ENCODE peak calls at places on chromosomes 7 and 10, in seven cellular contexts. U is NT2/D1, W is K562, Z is GM12878, T is HepG2, S is H1, J is SK-N-SH. A is an unnamed sample. For H3K4me1, the result is how much of the 10 kb centered on the place peaks cover.

GRCh38 chr10:48667960-48668541 is 16.6 kb upstream of the WDFY4 start:
- DNase-seq in S (no peak), W (no peak), U (no peak), J (no peak), Z (peak), T (no peak), A (no peak)

GRCh38 chr10:118907051-118907450 is 122.5 kb upstream of the NANOS1 start:
- DNase-seq in T (no peak), U (no peak), W (no peak), S (no peak), J (no peak), Z (no peak), A (no peak)

GRCh38 chr7:137820677-137821420 is 25.9 kb downstream of the DGKI start:
- DNase-seq in Z (no peak), T (no peak), W (no peak), U (peak), S (no peak), J (peak), A (no peak)

GRCh38 chr10:13489035-13489434 is 39.8 kb downstream of the BEND7 start:
- DNase-seq in T (no peak), W (no peak), J (no peak), S (no peak), Z (no peak), U (no peak), A (no peak)

GRCh38 chr10:75514830-75515229 is 83.4 kb downstream of the LRMDA start:
- DNase-seq in T (no peak), W (no peak), S (no peak), U (no peak), Z (no peak), J (no peak), A (no peak)

GRCh38 chr7:7183061-7183832 is 903 bp downstream of the C1GALT1 start:
- DNase-seq in U (no peak), J (peak), T (no peak), Z (no peak), S (no peak), W (peak), A (no peak)

GRCh38 chr7:159086301-159086925 is 58.3 kb downstream of the VIPR2 start:
- DNase-seq in S (no peak), J (no peak), T (no peak), W (no peak), U (no peak), Z (no peak), A (no peak)

GRCh38 chr10:49298666-49298989 is 342 bp upstream of the C10orf71 start:
- DNase-seq in W (peak), S (no peak), U (no peak), J (no peak), Z (no peak), T (no peak), A (no peak)

GRCh38 chr10:127990846-127991542 is 84.1 kb downstream of the PTPRE start:
- DNase-seq in U (no peak), Z (no peak), J (no peak), W (no peak), S (no peak), T (no peak), A (peak)

GRCh38 chr7:25926009-25926408 is 226.0 kb upstream of the NFE2L3 start:
- DNase-seq in U (no peak), J (no peak), S (no peak), W (no peak), T (peak), Z (no peak), A (peak)

GRCh38 chr10:48745662-48746245 is 61.1 kb downstream of the WDFY4 start:
- DNase-seq in T (no peak), W (peak), S (peak), Z (no peak), J (no peak), U (no peak), A (no peak)

GRCh38 chr10:6513509-6513908 is 66.6 kb downstream of the PRKCQ start:
- DNase-seq in Z (no peak), U (no peak), T (no peak), J (no peak), W (no peak), S (no peak), A (no peak)

GRCh38 chr10:128411624-128412023 is 285.4 kb upstream of the MKI67 start:
- DNase-seq in W (no peak), S (no peak), J (no peak), Z (no peak), T (no peak), U (peak), A (no peak)

GRCh38 chr10:120827251-120827875 is 23.8 kb upstream of the WDR11 start:
- DNase-seq in S (no peak), J (no peak), U (no peak), Z (no peak), W (no peak), T (no peak), A (no peak)

GRCh38 chr7:36264123-36264916 is 111.3 kb downstream of the EEPD1 start:
- DNase-seq in T (no peak), U (no peak), W (no peak), S (no peak), Z (no peak), J (peak), A (no peak)

GRCh38 chr7:40777913-40778312 is 643.1 kb downstream of the SUGCT start:
- DNase-seq in Z (no peak), J (no peak), U (no peak), W (no peak), T (no peak), S (no peak), A (no peak)

DNA sequence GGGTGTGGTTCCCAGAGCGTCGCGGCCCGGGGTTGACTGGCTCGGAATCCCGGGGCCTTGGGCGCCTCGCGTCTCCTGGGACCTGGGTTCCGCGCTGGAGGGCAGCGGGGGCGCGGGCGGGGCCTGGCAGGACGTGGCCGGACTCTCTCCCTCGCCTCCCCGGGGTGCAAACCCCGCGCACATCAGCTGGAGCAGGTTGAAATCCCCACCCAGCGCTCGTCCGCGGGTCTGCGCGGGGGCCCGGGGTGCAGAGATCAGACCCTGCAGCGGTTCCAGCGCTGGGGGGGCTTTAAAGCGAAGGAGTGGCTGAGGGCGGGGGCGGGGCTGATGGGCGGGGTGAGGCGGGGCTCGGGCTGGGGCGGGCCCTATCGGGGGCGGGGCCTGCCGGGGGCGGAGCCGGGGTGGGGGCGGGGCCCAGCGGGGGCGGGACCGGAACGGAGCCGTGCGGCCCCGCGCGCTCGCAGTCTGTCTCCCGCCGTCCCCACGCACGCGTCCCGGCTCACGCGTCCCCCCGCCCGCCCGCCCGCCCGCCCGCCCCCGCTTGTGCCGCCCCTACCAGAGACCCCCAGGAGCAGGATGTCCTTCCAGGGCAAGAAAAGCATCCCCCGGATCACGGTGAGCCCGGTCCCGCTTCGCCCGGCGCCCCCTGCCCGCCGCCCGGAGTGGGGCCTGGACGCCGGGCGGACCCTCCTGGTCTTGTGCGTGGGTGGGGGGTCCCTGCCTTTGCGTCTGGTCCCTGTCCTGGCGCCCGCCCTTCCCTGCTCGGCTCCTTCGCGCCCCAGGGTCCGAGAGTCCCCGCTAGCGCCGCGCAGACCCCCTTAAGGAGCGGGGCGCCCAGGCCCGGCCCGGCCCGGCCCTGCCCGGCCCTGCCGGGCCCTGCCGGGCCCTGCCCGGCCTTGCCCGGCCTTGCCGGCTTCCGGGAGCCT is at the start of gene DPYSL4:
- DNase-seq in W (peak), U (no peak), T (no peak), S (no peak), J (peak), Z (no peak), A (no peak)
- TF ChIP-seq YY1 in W (no peak), U (no peak), T (no peak), S (no peak), J (no peak), Z (no peak), A (no peak)

GRCh38 chr10:133377025-133377817 is 1.8 kb upstream of the PAOX start:
- DNase-seq in Z (no peak), T (no peak), U (no peak), W (no peak), S (no peak), J (no peak), A (no peak)
- H3K4me1 ChIP-seq in Z (under half), T (under half), U (under half), W (under half), S (under half), J (under half), A (under half)

DNA sequence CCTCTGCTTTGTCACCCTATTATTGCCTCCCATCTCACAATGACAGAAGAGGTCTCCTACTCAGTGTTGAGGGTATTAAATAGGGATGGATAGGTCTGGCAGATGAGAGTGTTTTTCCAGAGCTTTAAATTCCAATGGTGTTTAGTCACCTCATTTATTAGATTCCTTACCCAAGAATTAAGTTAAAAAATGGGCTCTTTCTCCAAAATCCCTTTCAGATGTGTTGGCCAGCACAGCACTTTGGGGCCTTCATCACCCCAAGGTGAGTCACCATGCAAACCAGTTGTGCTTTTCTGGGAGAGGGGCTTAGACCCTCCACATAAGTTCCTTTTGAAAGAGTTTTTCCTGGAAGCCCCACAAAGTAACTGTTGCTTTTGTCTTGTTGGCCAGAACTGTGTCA is 78.4 kb downstream of the CYP26A1 start:
- DNase-seq in W (no peak), T (no peak), J (no peak), U (no peak), Z (no peak), S (no peak), A (no peak)
- TF ChIP-seq YY1 in W (no peak), T (no peak), J (no peak), U (no peak), Z (no peak), S (no peak), A (no peak)

GRCh38 chr7:48087349-48087748 is 1.7 kb upstream of the UPP1 start:
- DNase-seq in J (no peak), U (no peak), T (no peak), S (no peak), Z (peak), W (no peak), A (no peak)
- H3K4me1 ChIP-seq in J (under half), U (under half), T (half or more), S (under half), Z (under half), W (under half), A (half or more)

DNA sequence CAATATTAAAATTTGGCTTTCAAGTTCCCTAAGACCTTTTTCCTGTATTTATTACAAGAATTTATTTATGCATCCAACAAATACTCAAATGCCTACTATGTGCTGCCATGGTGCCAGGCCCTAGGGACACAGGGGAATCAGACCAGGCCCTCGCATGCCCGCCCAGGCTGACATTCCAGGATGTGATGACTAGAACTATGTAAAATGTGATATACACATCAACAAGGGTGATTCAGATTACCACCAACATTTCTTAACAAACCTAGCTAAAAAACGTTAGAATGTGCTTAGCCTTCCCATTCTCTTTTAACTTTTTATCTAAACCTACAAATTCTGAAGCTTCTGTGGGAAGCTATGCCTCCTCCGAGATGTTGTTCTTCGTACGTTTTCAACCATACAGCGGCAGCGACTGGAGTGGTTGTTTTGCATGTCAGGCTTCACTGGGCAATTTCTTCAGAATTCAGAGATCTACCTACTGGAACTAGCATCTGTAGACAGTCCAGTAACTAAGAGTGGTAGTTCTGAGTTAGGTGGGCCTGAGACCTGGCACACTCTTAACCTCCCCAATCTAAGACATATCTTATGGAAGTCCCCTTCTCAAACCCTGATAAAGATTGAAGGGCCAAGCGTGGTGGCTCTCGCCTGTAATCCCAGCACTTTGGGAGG is 22.1 kb downstream of the GNA12 start:
- DNase-seq in W (no peak), S (no peak), Z (no peak), T (no peak), U (no peak), J (no peak), A (no peak)
- TF ChIP-seq YY1 in W (no peak), S (no peak), Z (no peak), T (no peak), U (no peak), J (no peak), A (no peak)

GRCh38 chr7:83693281-83693680 is 44.3 kb upstream of the SEMA3E start:
- DNase-seq in Z (no peak), T (no peak), W (no peak), S (no peak), U (no peak), J (no peak), A (no peak)
- H3K4me1 ChIP-seq in Z (under half), T (under half), W (under half), S (under half), U (under half), J (under half), A (under half)

GRCh38 chr10:123607386-123607785 is 58.8 kb upstream of the GPR26 start:
- DNase-seq in U (peak), W (no peak), Z (no peak), S (peak), T (no peak), J (no peak), A (no peak)
- TF ChIP-seq YY1 in U (no peak), W (no peak), Z (no peak), S (no peak), T (no peak), J (no peak), A (no peak)

DNA sequence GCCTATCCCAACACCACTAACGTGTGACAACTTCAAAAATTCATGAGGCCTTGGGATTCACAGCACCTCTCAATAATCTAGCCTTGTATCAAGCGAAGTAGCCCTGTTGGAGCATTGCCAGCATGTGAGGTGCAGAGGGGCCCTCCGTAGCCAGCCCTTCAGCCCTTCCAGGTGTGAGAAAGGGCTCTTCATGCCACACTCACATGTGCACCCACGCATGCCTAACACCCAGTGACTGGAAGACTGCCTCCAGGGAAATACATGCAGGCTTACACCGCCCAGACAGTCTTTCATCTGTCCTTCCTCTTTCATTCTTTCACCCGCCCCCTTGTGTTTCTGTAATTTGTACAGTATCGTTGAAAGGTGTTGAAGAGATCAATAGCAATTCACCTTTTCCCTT is 26.1 kb downstream of the LRRC4 start:
- DNase-seq in W (no peak), U (no peak), Z (no peak), S (no peak), J (no peak), T (no peak), A (no peak)
- H3K4me1 ChIP-seq in W (under half), U (under half), Z (under half), S (under half), J (under half), T (half or more), A (under half)

GRCh38 chr10:16999665-17000451 is 129.8 kb downstream of the CUBN start:
- DNase-seq in W (no peak), U (no peak), J (no peak), S (no peak), T (no peak), Z (no peak), A (no peak)

GRCh38 chr10:17003666-17004065 is 125.9 kb downstream of the CUBN start:
- DNase-seq in W (no peak), J (no peak), T (no peak), Z (no peak), S (no peak), U (no peak), A (no peak)

GRCh38 chr10:17003151-17003550 is 126.5 kb downstream of the CUBN start:
- DNase-seq in W (peak), Z (no peak), S (no peak), T (no peak), U (no peak), J (peak), A (no peak)

GRCh38 chr10:17001297-17001744 is 128.3 kb downstream of the CUBN start:
- DNase-seq in S (no peak), Z (no peak), J (no peak), T (no peak), U (no peak), W (no peak), A (no peak)

DNA sequence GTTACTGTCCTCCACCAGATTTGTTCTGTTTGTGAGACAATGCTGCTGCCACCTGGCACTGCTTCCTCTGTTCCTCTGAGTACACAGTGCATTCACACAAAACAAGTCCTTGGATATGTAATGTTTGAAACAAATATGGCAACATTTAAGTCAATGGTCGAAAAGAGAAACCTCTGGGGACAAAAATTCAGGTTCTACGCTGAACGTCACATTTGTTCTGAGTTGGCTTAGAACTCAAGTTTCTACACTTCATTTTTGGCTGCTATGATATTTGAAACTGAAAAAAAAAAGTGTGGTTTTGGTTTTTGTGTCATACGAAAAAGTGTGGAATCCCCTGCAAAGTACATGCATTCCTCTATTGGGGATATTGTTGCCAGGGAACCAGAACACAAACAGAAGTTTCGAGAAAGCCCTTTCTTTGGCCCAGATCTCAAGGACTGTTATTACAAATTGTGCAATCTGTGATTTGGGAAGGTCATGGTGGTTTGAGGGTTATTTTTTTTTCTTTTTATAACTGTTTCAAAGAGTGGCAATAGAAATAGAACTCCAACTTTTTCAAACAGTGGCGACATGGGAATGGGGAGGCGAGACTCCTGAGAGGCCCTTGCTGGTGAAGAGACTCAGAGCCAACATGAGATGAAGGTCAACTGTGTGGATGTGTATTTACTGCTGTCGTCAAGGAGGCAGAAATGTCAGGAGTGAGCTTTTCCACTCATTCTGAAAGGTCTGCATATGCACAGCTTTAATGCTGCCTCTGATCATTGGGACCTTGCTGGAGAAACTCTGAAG is 127.5 kb downstream of the CUBN start:
- DNase-seq in T (no peak), S (no peak), Z (no peak), U (no peak), J (no peak), W (no peak), A (no peak)
- TF ChIP-seq YY1 in T (no peak), S (no peak), Z (no peak), U (no peak), J (no peak), W (no peak), A (no peak)

A was measured in HCT116.